ENCODE peak calls at places on chromosomes 12 and 14, in six cellular contexts. D is gastrocnemius medialis, U is NB4, S is pancreas, C is stomach, O is cardiac muscle cell. X is an unnamed sample.
A peak's percentile ranks its signal among the peaks of the same experiment; 100 is the strongest.

GRCh38 chr14:50677527-50678063 is 9.5 kb upstream of the SAV1 start:
- DNase-seq in D (no peak), U (peak; percentile 66), S (no peak), C (no peak), O (peak; percentile 67), X (no peak)

GRCh38 chr14:23984891-23985607 is 3.7 kb upstream of the DHRS4L2 start:
- DNase-seq in D (peak; percentile 34), U (peak; percentile 11), S (no peak), C (peak; percentile 62), O (peak; percentile 97), X (no peak)

GRCh38 chr14:101460521-101460920 is 100.8 kb upstream of the DIO3 start:
- DNase-seq in D (no peak), U (no peak), S (no peak), C (no peak), O (no peak), X (no peak)

GRCh38 chr14:90726656-90727055 is 89.6 kb downstream of the TTC7B start:
- DNase-seq in D (peak; percentile 79), U (no peak), S (no peak), C (peak; percentile 35), O (peak; percentile 41), X (no peak)

GRCh38 chr12:103887738-103888137 is 42.5 kb upstream of the HSP90B1 start:
- DNase-seq in D (no peak), U (no peak), S (no peak), C (no peak), O (no peak), X (no peak)

GRCh38 chr12:120125792-120126634 is 9.5 kb upstream of the RAB35 start:
- DNase-seq in D (peak; percentile 60), U (no peak), S (no peak), C (no peak), O (no peak), X (no peak)

GRCh38 chr12:389138-390096 is at the start of gene KDM5A:
- DNase-seq in D (peak; percentile 83), U (peak; percentile 94), S (peak; percentile 90), C (peak; percentile 92), O (peak; percentile 96), X (peak; percentile 94)

GRCh38 chr12:60935981-60936761 is 1324.0 kb upstream of the USP15 start:
- DNase-seq in D (no peak), U (no peak), S (no peak), C (no peak), O (no peak), X (no peak)

GRCh38 chr14:23153891-23154796 is 29.3 kb downstream of the SLC7A8 start:
- DNase-seq in D (peak; percentile 99), U (peak; percentile 43), S (peak; percentile 95), C (peak; percentile 97), O (peak; percentile 97), X (peak; percentile 97)

GRCh38 chr12:69388371-69388770 is 28.8 kb downstream of the YEATS4 start:
- DNase-seq in D (no peak), U (peak; percentile 57), S (no peak), C (no peak), O (peak; percentile 81), X (no peak)

GRCh38 chr12:76964784-76965571 is 86.2 kb upstream of the CSRP2 start:
- DNase-seq in D (no peak), U (no peak), S (no peak), C (no peak), O (no peak), X (no peak)

GRCh38 chr12:57765003-57765697 is 1.7 kb downstream of the CYP27B1 start:
- DNase-seq in D (no peak), U (peak; percentile 65), S (peak; percentile 56), C (peak; percentile 45), O (peak; percentile 37), X (no peak)

GRCh38 chr14:41568979-41569378 is 37.7 kb upstream of the LRFN5 start:
- DNase-seq in D (no peak), U (no peak), S (no peak), C (no peak), O (no peak), X (no peak)

GRCh38 chr14:61477845-61478438 is 156.6 kb downstream of the PRKCH start:
- DNase-seq in D (peak; percentile 60), U (peak; percentile 28), S (peak; percentile 84), C (peak; percentile 89), O (peak; percentile 86), X (peak; percentile 86)

GRCh38 chr12:65171073-65171472 is 1.7 kb downstream of the LEMD3 start:
- DNase-seq in D (no peak), U (no peak), S (no peak), C (no peak), O (peak; percentile 10), X (no peak)

GRCh38 chr14:55884819-55885218 is 233.4 kb upstream of the PELI2 start:
- DNase-seq in D (no peak), U (no peak), S (no peak), C (no peak), O (no peak), X (no peak)

GRCh38 chr14:56339855-56340701 is 221.9 kb downstream of the PELI2 start:
- DNase-seq in D (peak; percentile 57), U (peak; percentile 90), S (peak; percentile 49), C (peak; percentile 66), O (peak; percentile 97), X (peak; percentile 82)

GRCh38 chr14:66508846-66509621 is 1.1 kb downstream of the GPHN start:
- DNase-seq in D (peak; percentile 52), U (peak; percentile 61), S (peak; percentile 44), C (no peak), O (peak; percentile 25), X (peak; percentile 79)

GRCh38 chr12:13365782-13366366 is 169.3 kb downstream of the EMP1 start:
- DNase-seq in D (peak; percentile 56), U (no peak), S (no peak), C (no peak), O (peak; percentile 18), X (no peak)

GRCh38 chr12:49783917-49784676 is 42.7 kb downstream of the TMBIM6 start:
- DNase-seq in D (no peak), U (peak; percentile 37), S (no peak), C (no peak), O (peak; percentile 64), X (no peak)

GRCh38 chr12:42097971-42098370 is 46.7 kb downstream of the GXYLT1 start:
- DNase-seq in D (no peak), U (peak; percentile 7), S (no peak), C (no peak), O (peak; percentile 58), X (no peak)

GRCh38 chr12:4539167-4539870 is 629 bp downstream of the RAD51AP1 start:
- DNase-seq in D (no peak), U (peak; percentile 4), S (no peak), C (no peak), O (no peak), X (no peak)

GRCh38 chr12:2113080-2113479 is 60.3 kb downstream of the CACNA1C start:
- DNase-seq in D (no peak), U (no peak), S (no peak), C (no peak), O (no peak), X (no peak)

GRCh38 chr14:99982449-99983250 is 82.6 kb upstream of the EVL start:
- DNase-seq in D (peak; percentile 32), U (peak; percentile 78), S (peak; percentile 41), C (peak; percentile 48), O (peak; percentile 81), X (no peak)

GRCh38 chr14:75995372-75996041 is 9.9 kb downstream of the IFT43 start:
- DNase-seq in D (peak; percentile 67), U (no peak), S (no peak), C (no peak), O (peak; percentile 89), X (peak; percentile 96)

GRCh38 chr12:3355378-3355900 is 135.6 kb upstream of the PRMT8 start:
- DNase-seq in D (no peak), U (no peak), S (no peak), C (no peak), O (no peak), X (no peak)

GRCh38 chr12:8615206-8615605 is 2.5 kb upstream of the AICDA start:
- DNase-seq in D (no peak), U (no peak), S (no peak), C (no peak), O (no peak), X (no peak)

GRCh38 chr12:50070314-50071060 is 13.1 kb downstream of the ASIC1 start:
- DNase-seq in D (peak; percentile 66), U (peak; percentile 88), S (peak; percentile 84), C (peak; percentile 83), O (peak; percentile 93), X (peak; percentile 84)

GRCh38 chr12:78672033-78672432 is 192.5 kb upstream of the SYT1 start:
- DNase-seq in D (no peak), U (no peak), S (no peak), C (no peak), O (no peak), X (no peak)
- TF ChIP-seq CTCF in D (no peak), U (no peak), S (no peak), C (no peak), O (no peak), X (no peak)

GRCh38 chr12:53986686-53987180 is 1.8 kb downstream of the HOXC10 start:
- DNase-seq in D (no peak), U (no peak), S (no peak), C (no peak), O (no peak), X (no peak)
- H3K4me3 ChIP-seq in D (peak overlapping the region; percentile 68), U (peak overlapping the region; percentile 75), S (no peak overlapping the region), C (no peak overlapping the region), O (no peak overlapping the region), X (no peak overlapping the region)

DNA sequence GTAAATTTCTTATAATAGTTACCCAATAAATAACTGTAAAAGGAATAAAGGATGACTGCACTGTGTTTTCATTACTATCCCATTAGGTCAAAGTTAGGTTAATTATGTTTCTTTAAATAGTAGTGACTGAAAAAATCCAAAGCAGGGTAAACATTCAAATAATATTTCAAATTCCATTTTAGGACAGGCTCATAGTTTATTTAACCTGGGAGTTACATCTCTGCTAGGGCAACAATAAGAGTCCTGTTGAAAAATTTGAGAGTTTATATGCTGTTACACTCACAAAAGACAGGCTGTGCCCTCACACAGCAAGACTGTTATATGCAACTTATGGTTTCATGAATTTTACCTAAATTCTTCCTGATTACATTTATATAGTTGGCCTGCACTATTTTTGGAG is 8.0 kb downstream of the ERP27 start:
- DNase-seq in D (no peak), U (no peak), S (no peak), C (no peak), O (no peak), X (no peak)
- TF ChIP-seq CTCF in D (no peak), U (no peak), S (no peak), C (no peak), O (no peak), X (no peak)

GRCh38 chr12:122050706-122051105 is 27.9 kb upstream of the MLXIP start:
- DNase-seq in D (no peak), U (no peak), S (no peak), C (no peak), O (no peak), X (no peak)
- H3K4me3 ChIP-seq in D (no peak overlapping the region), U (no peak overlapping the region), S (no peak overlapping the region), C (no peak overlapping the region), O (no peak overlapping the region), X (no peak overlapping the region)